ENCODE peak calls at places on chromosomes 7 and 10, in seven cellular contexts. N is NAMALWA; L is stimulated activated CD4-positive, alpha-beta T cell treated with anti-CD3 and anti-CD28 coated beads, Interleukin-2, amount 100 ng/mL, for 48 hours; J is dermis blood vessel endothelial cell; A is bronchial epithelial cell; B is H7; E is GM23248. W is an unnamed sample.
A peak's percentile ranks its signal among the peaks of the same experiment; 100 is the strongest.

GRCh38 chr7:67937717-67938191 is 941.1 kb downstream of the TYW1 start:
- DNase-seq in A (peak; percentile 65), B (no peak), E (peak; percentile 85), L (no peak), J (no peak), N (no peak), W (peak; percentile 73)

GRCh38 chr7:47438411-47439029 is 143.4 kb downstream of the TNS3 start:
- DNase-seq in N (no peak), L (no peak), E (no peak), B (no peak), J (no peak), A (no peak), W (no peak)

GRCh38 chr7:131365876-131366275 is 38.2 kb downstream of the MKLN1 start:
- DNase-seq in A (peak; percentile 17), N (no peak), L (no peak), J (peak; percentile 13), E (peak; percentile 60), B (no peak), W (no peak)

GRCh38 chr10:35778344-35778743 is 136.2 kb upstream of the FZD8 start:
- DNase-seq in E (no peak), L (no peak), J (peak; percentile 49), N (no peak), A (no peak), B (no peak), W (no peak)

GRCh38 chr10:43340619-43341018 is 30.8 kb upstream of the FXYD4 start:
- DNase-seq in E (no peak), N (no peak), B (no peak), L (no peak), J (peak; percentile 82), A (peak; percentile 93), W (no peak)

GRCh38 chr10:34758447-34758996 is 56.6 kb downstream of the PARD3 start:
- DNase-seq in J (peak; percentile 67), N (peak; percentile 6), L (no peak), E (peak; percentile 94), B (no peak), A (peak; percentile 99), W (peak; percentile 59)

GRCh38 chr7:158824028-158824427 is 5.3 kb downstream of the ESYT2 start:
- DNase-seq in N (no peak), E (peak; percentile 71), B (no peak), A (no peak), J (no peak), L (peak; percentile 34), W (no peak)

GRCh38 chr10:67107670-67108069 is 181.8 kb downstream of the LRRTM3 start:
- DNase-seq in A (no peak), E (no peak), N (no peak), L (no peak), J (no peak), B (no peak), W (no peak)

GRCh38 chr7:74175270-74175803 is 1.2 kb downstream of the EIF4H start:
- DNase-seq in J (peak; percentile 41), A (no peak), L (no peak), N (no peak), B (no peak), E (no peak), W (no peak)